ENCODE peak calls at places on chromosomes 6 and 20, in five cellular contexts. One of them, this sample, is unnamed.

GRCh38 chr6:116229287-116229913 is 24.5 kb downstream of the TSPYL4 start:
- DNase-seq in HEK293T: peak
- DNase-seq in IMR-90: peak
- DNase-seq in naive thymus-derived CD4-positive, alpha-beta T cell: no peak
- DNase-seq in SHP77 treated with DMSO at 0.1 percent for 48 hours: no peak
- DNase-seq in this sample: no peak

GRCh38 chr6:79438015-79438414 is 99.2 kb downstream of the LCA5 start:
- DNase-seq in HEK293T: no peak
- DNase-seq in IMR-90: no peak
- DNase-seq in naive thymus-derived CD4-positive, alpha-beta T cell: no peak
- DNase-seq in SHP77 treated with DMSO at 0.1 percent for 48 hours: no peak
- DNase-seq in this sample: no peak

GRCh38 chr20:14996883-14997672 is 659.7 kb upstream of the FLRT3 start:
- DNase-seq in HEK293T: no peak
- DNase-seq in IMR-90: no peak
- DNase-seq in naive thymus-derived CD4-positive, alpha-beta T cell: no peak
- DNase-seq in SHP77 treated with DMSO at 0.1 percent for 48 hours: no peak
- DNase-seq in this sample: no peak

GRCh38 chr6:36350681-36351091 is 14.0 kb upstream of the BNIP5 start:
- DNase-seq in HEK293T: no peak
- DNase-seq in IMR-90: peak
- DNase-seq in naive thymus-derived CD4-positive, alpha-beta T cell: no peak
- DNase-seq in SHP77 treated with DMSO at 0.1 percent for 48 hours: no peak
- DNase-seq in this sample: no peak

GRCh38 chr20:45181639-45182038 is 6.9 kb downstream of the PI3 start:
- DNase-seq in HEK293T: no peak
- DNase-seq in IMR-90: no peak
- DNase-seq in naive thymus-derived CD4-positive, alpha-beta T cell: no peak
- DNase-seq in SHP77 treated with DMSO at 0.1 percent for 48 hours: no peak
- DNase-seq in this sample: no peak

GRCh38 chr20:34984756-34985261 is 29.1 kb downstream of the MYH7B start:
- DNase-seq in HEK293T: no peak
- DNase-seq in IMR-90: no peak
- DNase-seq in naive thymus-derived CD4-positive, alpha-beta T cell: no peak
- DNase-seq in SHP77 treated with DMSO at 0.1 percent for 48 hours: no peak
- DNase-seq in this sample: no peak

GRCh38 chr6:151551223-151551857 is 57.5 kb downstream of the CCDC170 start:
- DNase-seq in HEK293T: no peak
- DNase-seq in IMR-90: no peak
- DNase-seq in naive thymus-derived CD4-positive, alpha-beta T cell: no peak
- DNase-seq in SHP77 treated with DMSO at 0.1 percent for 48 hours: no peak
- DNase-seq in this sample: no peak

GRCh38 chr6:145660676-145661075 is 74.6 kb downstream of the EPM2A start:
- DNase-seq in HEK293T: no peak
- DNase-seq in IMR-90: no peak
- DNase-seq in naive thymus-derived CD4-positive, alpha-beta T cell: no peak
- DNase-seq in SHP77 treated with DMSO at 0.1 percent for 48 hours: no peak
- DNase-seq in this sample: no peak

GRCh38 chr6:31299947-31300346 is 28.1 kb upstream of the HLA-C start:
- DNase-seq in HEK293T: no peak
- DNase-seq in IMR-90: no peak
- DNase-seq in naive thymus-derived CD4-positive, alpha-beta T cell: no peak
- DNase-seq in SHP77 treated with DMSO at 0.1 percent for 48 hours: no peak
- DNase-seq in this sample: no peak

GRCh38 chr6:170093658-170094596 is 197.0 kb downstream of the DLL1 start:
- DNase-seq in HEK293T: no peak
- DNase-seq in IMR-90: no peak
- DNase-seq in naive thymus-derived CD4-positive, alpha-beta T cell: no peak
- DNase-seq in SHP77 treated with DMSO at 0.1 percent for 48 hours: no peak
- DNase-seq in this sample: no peak

GRCh38 chr6:138162104-138162946 is 586 bp downstream of the ARFGEF3 start:
- DNase-seq in HEK293T: peak
- DNase-seq in IMR-90: no peak
- DNase-seq in naive thymus-derived CD4-positive, alpha-beta T cell: no peak
- DNase-seq in SHP77 treated with DMSO at 0.1 percent for 48 hours: peak
- DNase-seq in this sample: no peak

GRCh38 chr20:60001027-60001567 is 42.9 kb downstream of the CDH26 start:
- DNase-seq in HEK293T: no peak
- DNase-seq in IMR-90: peak
- DNase-seq in naive thymus-derived CD4-positive, alpha-beta T cell: no peak
- DNase-seq in SHP77 treated with DMSO at 0.1 percent for 48 hours: no peak
- DNase-seq in this sample: no peak

GRCh38 chr6:52310932-52311331 is 26.4 kb upstream of the MCM3 start:
- DNase-seq in HEK293T: no peak
- DNase-seq in IMR-90: no peak
- DNase-seq in naive thymus-derived CD4-positive, alpha-beta T cell: no peak
- DNase-seq in SHP77 treated with DMSO at 0.1 percent for 48 hours: no peak
- DNase-seq in this sample: no peak

GRCh38 chr6:134822920-134823430 is 126.9 kb downstream of the ALDH8A1 start:
- DNase-seq in HEK293T: peak
- DNase-seq in IMR-90: peak
- DNase-seq in naive thymus-derived CD4-positive, alpha-beta T cell: peak
- DNase-seq in SHP77 treated with DMSO at 0.1 percent for 48 hours: peak
- DNase-seq in this sample: no peak

GRCh38 chr6:10465633-10466499 is 51.0 kb upstream of the TFAP2A start:
- DNase-seq in HEK293T: peak
- DNase-seq in IMR-90: peak
- DNase-seq in naive thymus-derived CD4-positive, alpha-beta T cell: no peak
- DNase-seq in SHP77 treated with DMSO at 0.1 percent for 48 hours: no peak
- DNase-seq in this sample: no peak

GRCh38 chr6:103893082-103893481 is 966.6 kb downstream of the HACE1 start:
- DNase-seq in HEK293T: no peak
- DNase-seq in IMR-90: no peak
- DNase-seq in naive thymus-derived CD4-positive, alpha-beta T cell: no peak
- DNase-seq in SHP77 treated with DMSO at 0.1 percent for 48 hours: no peak
- DNase-seq in this sample: no peak

GRCh38 chr20:25325073-25325472 is 65.6 kb downstream of the ABHD12 start:
- DNase-seq in HEK293T: no peak
- DNase-seq in IMR-90: no peak
- DNase-seq in naive thymus-derived CD4-positive, alpha-beta T cell: no peak
- DNase-seq in SHP77 treated with DMSO at 0.1 percent for 48 hours: no peak
- DNase-seq in this sample: no peak

GRCh38 chr20:51481311-51481997 is 61.1 kb downstream of the NFATC2 start:
- DNase-seq in HEK293T: no peak
- DNase-seq in IMR-90: no peak
- DNase-seq in naive thymus-derived CD4-positive, alpha-beta T cell: peak
- DNase-seq in SHP77 treated with DMSO at 0.1 percent for 48 hours: no peak
- DNase-seq in this sample: peak

GRCh38 chr20:25543068-25543467 is 42.3 kb downstream of the NINL start:
- DNase-seq in HEK293T: no peak
- DNase-seq in IMR-90: peak
- DNase-seq in naive thymus-derived CD4-positive, alpha-beta T cell: no peak
- DNase-seq in SHP77 treated with DMSO at 0.1 percent for 48 hours: no peak
- DNase-seq in this sample: no peak

GRCh38 chr6:42452171-42453026 is 673 bp upstream of the TRERF1 start:
- DNase-seq in HEK293T: peak
- DNase-seq in IMR-90: peak
- DNase-seq in naive thymus-derived CD4-positive, alpha-beta T cell: peak
- DNase-seq in SHP77 treated with DMSO at 0.1 percent for 48 hours: peak
- DNase-seq in this sample: peak

GRCh38 chr20:63117151-63117550 is 98.8 kb downstream of the YTHDF1 start:
- DNase-seq in HEK293T: no peak
- DNase-seq in IMR-90: no peak
- DNase-seq in naive thymus-derived CD4-positive, alpha-beta T cell: no peak
- DNase-seq in SHP77 treated with DMSO at 0.1 percent for 48 hours: no peak
- DNase-seq in this sample: no peak

GRCh38 chr20:1663917-1664316 is 6.3 kb upstream of the SIRPG start:
- DNase-seq in HEK293T: no peak
- DNase-seq in IMR-90: peak
- DNase-seq in naive thymus-derived CD4-positive, alpha-beta T cell: no peak
- DNase-seq in SHP77 treated with DMSO at 0.1 percent for 48 hours: no peak
- DNase-seq in this sample: no peak

GRCh38 chr6:35810831-35811698 is 5.9 kb downstream of the LHFPL5 start:
- DNase-seq in HEK293T: no peak
- DNase-seq in IMR-90: peak
- DNase-seq in naive thymus-derived CD4-positive, alpha-beta T cell: no peak
- DNase-seq in SHP77 treated with DMSO at 0.1 percent for 48 hours: peak
- DNase-seq in this sample: no peak

GRCh38 chr6:31579546-31580445 is 2.4 kb downstream of the LTB start:
- DNase-seq in HEK293T: no peak
- DNase-seq in IMR-90: no peak
- DNase-seq in naive thymus-derived CD4-positive, alpha-beta T cell: no peak
- DNase-seq in SHP77 treated with DMSO at 0.1 percent for 48 hours: no peak
- DNase-seq in this sample: peak

GRCh38 chr6:103800131-103800670 is 1059.5 kb downstream of the HACE1 start:
- DNase-seq in HEK293T: no peak
- DNase-seq in IMR-90: no peak
- DNase-seq in naive thymus-derived CD4-positive, alpha-beta T cell: no peak
- DNase-seq in SHP77 treated with DMSO at 0.1 percent for 48 hours: no peak
- DNase-seq in this sample: no peak

GRCh38 chr6:56329296-56330050 is 82.1 kb upstream of the COL21A1 start:
- DNase-seq in HEK293T: no peak
- DNase-seq in IMR-90: peak
- DNase-seq in naive thymus-derived CD4-positive, alpha-beta T cell: no peak
- DNase-seq in SHP77 treated with DMSO at 0.1 percent for 48 hours: no peak
- DNase-seq in this sample: no peak

GRCh38 chr6:72865467-72865866 is 243.6 kb downstream of the KCNQ5 start:
- DNase-seq in HEK293T: no peak
- DNase-seq in IMR-90: peak
- DNase-seq in naive thymus-derived CD4-positive, alpha-beta T cell: no peak
- DNase-seq in SHP77 treated with DMSO at 0.1 percent for 48 hours: no peak
- DNase-seq in this sample: no peak

GRCh38 chr6:11423667-11424066 is 113.9 kb upstream of the TMEM170B start:
- DNase-seq in HEK293T: no peak
- DNase-seq in IMR-90: no peak
- DNase-seq in naive thymus-derived CD4-positive, alpha-beta T cell: no peak
- DNase-seq in SHP77 treated with DMSO at 0.1 percent for 48 hours: no peak
- DNase-seq in this sample: no peak

GRCh38 chr6:5172057-5172683 is 87.0 kb downstream of the PPP1R3G start:
- DNase-seq in HEK293T: no peak
- DNase-seq in IMR-90: no peak
- DNase-seq in naive thymus-derived CD4-positive, alpha-beta T cell: no peak
- DNase-seq in SHP77 treated with DMSO at 0.1 percent for 48 hours: no peak
- DNase-seq in this sample: no peak